ENCODE peak calls at places on chromosomes 4 and X, in four cellular contexts. J, G, E and M are unnamed samples.

GRCh38 chrX:119605398-119605738 is 856 bp downstream of the NKRF start:
- DNase-seq in J (no peak), G (no peak), E (peak; percentile 3), M (peak; percentile 51)

GRCh38 chrX:140141444-140142029 is 176.2 kb upstream of the CXorf66 start:
- DNase-seq in G (peak; percentile 48), E (peak; percentile 8), J (peak; percentile 3), M (peak; percentile 44)

GRCh38 chrX:1212532-1212931 is at the start of gene CRLF2:
- DNase-seq in G (no peak), E (no peak), J (peak; percentile 77), M (no peak)

GRCh38 chrX:151697537-151697936 is 2.3 kb downstream of the PRRG3 start:
- DNase-seq in J (no peak), E (no peak), G (no peak), M (no peak)

GRCh38 chrX:138886769-138887168 is 175.3 kb upstream of the FGF13 start:
- DNase-seq in J (no peak), G (no peak), E (peak; percentile 0), M (no peak)

GRCh38 chr4:88720749-88721428 is 23.3 kb upstream of the NAP1L5 start:
- DNase-seq in E (no peak), G (no peak), J (no peak), M (no peak)

GRCh38 chr4:36351082-36351666 is 69.8 kb downstream of the DTHD1 start:
- DNase-seq in G (peak; percentile 18), E (peak; percentile 19), J (peak; percentile 37), M (peak; percentile 18)

GRCh38 chrX:17792842-17793241 is 55.5 kb downstream of the SCML1 start:
- DNase-seq in E (no peak), G (no peak), J (no peak), M (no peak)

GRCh38 chr4:113328514-113328913 is 279.1 kb downstream of the ANK2 start:
- DNase-seq in J (no peak), E (peak; percentile 15), G (peak; percentile 36), M (peak; percentile 28)

GRCh38 chr4:163582688-163583087 is 88.2 kb downstream of the TMA16 start:
- DNase-seq in E (no peak), J (no peak), G (no peak), M (no peak)

GRCh38 chrX:17656035-17656418 is 81.3 kb upstream of the SCML1 start:
- DNase-seq in J (no peak), G (no peak), E (no peak), M (peak; percentile 56)

GRCh38 chr4:52951016-52951415 is 88.9 kb downstream of the RASL11B start:
- DNase-seq in E (no peak), J (no peak), G (no peak), M (no peak)

GRCh38 chrX:153775293-153775595 is 5.6 kb upstream of the SRPK3 start:
- DNase-seq in E (no peak), G (no peak), J (no peak), M (peak; percentile 28)

GRCh38 chrX:153777261-153778090 is 3.4 kb upstream of the SRPK3 start:
- DNase-seq in G (no peak), E (no peak), J (no peak), M (peak; percentile 37)

GRCh38 chrX:153774576-153775292 is 6.1 kb upstream of the SRPK3 start:
- DNase-seq in E (no peak), G (no peak), J (no peak), M (peak; percentile 33)

GRCh38 chrX:153776611-153777045 is 4.2 kb upstream of the SRPK3 start:
- DNase-seq in G (peak; percentile 89), E (no peak), J (no peak), M (no peak)

GRCh38 chrX:153775631-153776595 is 4.9 kb upstream of the SRPK3 start:
- DNase-seq in J (no peak), G (no peak), E (no peak), M (peak; percentile 27)
- TF ChIP-seq TAF1 in J (no peak), G (no peak), E (no peak), M (no peak)

DNA sequence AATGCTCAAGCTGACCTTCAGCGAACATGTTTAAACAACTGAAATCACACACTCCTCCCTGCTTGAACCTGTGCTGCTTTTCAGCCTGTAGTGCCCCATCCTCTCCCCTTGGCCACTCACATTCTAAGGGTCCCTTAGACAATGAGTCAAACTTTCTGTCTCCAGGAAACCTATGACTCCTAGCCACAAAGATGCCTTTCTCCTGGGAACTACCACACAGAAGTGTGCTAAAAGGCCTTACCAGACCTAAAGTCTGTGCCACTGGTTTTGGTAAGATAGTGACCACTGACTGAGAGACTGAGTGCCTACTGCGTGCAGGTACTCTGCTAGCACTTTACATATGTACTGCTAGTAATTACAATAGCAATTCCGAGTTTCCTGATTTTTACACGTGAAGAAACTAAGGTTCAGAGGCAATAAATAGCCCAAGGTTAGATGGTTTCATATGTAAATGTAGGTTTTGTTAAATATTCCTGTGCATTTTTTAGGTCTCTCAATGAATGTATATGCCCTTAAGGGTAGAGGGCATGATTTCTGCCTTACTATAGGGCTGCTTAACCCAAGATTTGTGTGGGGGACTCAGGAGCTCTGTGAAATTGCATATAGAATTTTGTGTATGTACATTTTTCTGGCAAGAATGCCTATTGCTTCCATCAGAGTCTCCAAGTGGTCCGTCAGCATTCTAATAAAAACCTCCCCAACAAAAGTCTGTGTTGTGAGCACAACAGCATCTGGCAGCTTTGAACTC is 71.1 kb downstream of the NSG1 start:
- DNase-seq in J (no peak), E (no peak), G (no peak), M (no peak)
- H3K36me3 ChIP-seq in J (peaks cover 12% of the 10 kb centered on the region), E (peaks cover 58% of the 10 kb centered on the region), G (peaks cover 35% of the 10 kb centered on the region), M (peaks cover 26% of the 10 kb centered on the region)

GRCh38 chrX:16552546-16552945 is 97.4 kb upstream of the S100G start:
- DNase-seq in J (no peak), E (no peak), G (no peak), M (no peak)
- TF ChIP-seq SMC3 in J (no peak), E (no peak), G (no peak), M (no peak)

GRCh38 chr4:170336238-170336775 is 246.6 kb upstream of the AADAT start:
- DNase-seq in E (no peak), J (peak; percentile 64), G (no peak), M (no peak)
- TF ChIP-seq TAF1 in E (no peak), J (no peak), G (no peak), M (no peak)

DNA sequence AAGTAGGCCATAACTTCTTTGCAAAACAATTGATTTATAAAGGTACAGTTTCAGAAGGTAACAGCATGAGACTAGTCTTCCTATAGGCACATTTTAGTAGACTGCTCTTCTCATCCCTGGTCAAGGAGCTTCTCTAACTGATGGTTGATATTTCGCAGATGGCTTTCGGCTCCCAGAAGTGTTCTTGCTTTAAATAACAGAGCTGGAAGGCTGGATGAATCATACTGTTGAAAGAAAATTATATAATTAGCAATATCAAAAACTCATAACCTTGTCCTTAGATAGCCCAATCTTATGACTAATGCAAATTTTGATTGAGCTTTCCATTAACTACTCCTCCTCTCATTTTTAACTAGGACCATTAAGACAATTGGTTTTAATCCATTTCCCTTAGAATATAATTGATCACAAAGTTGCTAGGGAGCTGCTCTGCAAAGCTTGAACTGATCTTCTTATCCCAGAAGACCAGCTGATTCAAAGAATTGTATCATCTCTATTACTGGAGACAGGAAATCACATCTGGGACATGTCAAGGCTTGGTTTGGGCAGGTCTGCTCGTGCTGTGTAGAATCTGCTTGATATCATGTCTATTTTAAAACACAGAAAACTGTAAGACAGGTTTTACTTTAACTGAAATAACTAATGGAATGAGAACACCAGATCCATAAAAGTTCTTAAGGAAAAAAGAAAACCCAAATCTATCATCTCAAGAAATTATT is 38.6 kb downstream of the CENPU start:
- DNase-seq in J (no peak), E (no peak), G (no peak), M (no peak)
- H3K36me3 ChIP-seq in J (no peaks in the 10 kb centered on the region), E (peaks cover 42% of the 10 kb centered on the region), G (peaks cover 60% of the 10 kb centered on the region), M (peaks cover 30% of the 10 kb centered on the region)

DNA sequence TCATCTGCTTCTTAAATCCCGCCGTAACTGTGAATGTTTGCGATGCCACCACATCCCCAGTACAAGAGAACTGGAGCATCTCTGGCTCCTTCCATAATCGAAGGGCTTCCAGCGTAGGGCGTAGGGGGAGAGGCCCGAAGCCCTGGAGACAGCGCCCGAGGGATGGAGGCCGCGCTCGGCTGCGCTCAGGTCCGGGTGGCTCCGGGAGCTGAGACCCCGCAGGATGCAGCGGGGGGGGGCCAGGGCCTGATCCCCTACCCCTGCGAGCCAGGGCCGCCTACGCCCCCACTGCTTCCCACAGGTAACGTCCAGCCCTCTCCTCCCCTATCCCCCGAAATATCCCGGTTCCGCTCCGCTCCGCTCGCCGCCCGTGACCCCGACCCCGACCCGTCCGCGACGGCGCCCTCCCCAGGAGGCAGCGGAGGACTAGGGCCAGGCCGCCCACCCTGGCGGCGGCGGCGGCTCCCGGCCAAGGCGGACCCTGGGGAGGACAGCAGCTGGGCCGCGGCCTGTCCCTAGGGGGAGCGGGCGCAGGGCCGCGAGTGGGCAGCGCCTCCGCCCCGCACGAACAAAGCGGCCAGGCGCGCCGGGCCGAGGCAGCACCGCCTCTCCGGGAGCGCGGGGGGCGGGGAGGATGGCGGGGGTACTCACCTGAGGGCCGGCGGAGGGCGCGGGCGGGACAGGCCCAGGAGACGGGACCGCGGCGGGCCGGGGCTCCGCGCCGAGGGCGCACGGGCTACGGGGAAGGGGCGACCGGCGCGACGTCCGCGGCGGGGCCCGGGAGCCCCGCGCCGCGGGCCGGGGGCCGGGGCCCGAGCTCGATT is 720 bp downstream of the WDFY3 start:
- DNase-seq in E (peak; percentile 14), G (peak; percentile 59), J (no peak), M (peak; percentile 90)
- TF ChIP-seq SMC3 in E (no peak), G (no peak), J (no peak), M (no peak)

GRCh38 chrX:34879876-34880275 is 62.7 kb upstream of the FAM47B start:
- DNase-seq in E (no peak), G (no peak), J (no peak), M (no peak)
- TF ChIP-seq TAF1 in E (no peak), G (no peak), J (no peak), M (no peak)

DNA sequence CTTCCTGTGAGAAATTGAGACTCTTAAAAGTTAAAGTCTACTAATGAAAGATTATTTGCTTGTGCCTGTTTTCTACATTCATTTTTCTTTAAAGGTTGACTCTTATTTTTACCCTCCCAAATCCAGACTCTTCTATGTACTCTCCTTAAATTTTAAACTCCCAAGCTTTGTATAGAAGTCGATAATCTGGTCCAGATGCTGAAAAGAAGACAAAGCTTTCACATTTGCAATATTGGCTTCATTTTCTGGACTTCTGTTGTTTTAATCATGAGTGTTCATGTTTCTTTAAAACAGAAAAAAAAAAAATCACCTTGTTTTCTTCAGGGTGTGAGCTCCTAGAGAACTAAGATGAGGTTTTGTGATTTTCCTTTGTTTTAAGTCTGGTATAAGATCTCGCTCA is 53.2 kb upstream of the TBC1D14 start:
- DNase-seq in E (no peak), J (no peak), G (no peak), M (no peak)
- H3K36me3 ChIP-seq in E (peaks cover 43% of the 10 kb centered on the region), J (peaks cover 5% of the 10 kb centered on the region), G (peaks cover 56% of the 10 kb centered on the region), M (peaks cover 53% of the 10 kb centered on the region)

GRCh38 chr4:33188733-33189132 is 2468.6 kb downstream of the PCDH7 start:
- DNase-seq in G (no peak), J (no peak), E (no peak), M (no peak)

GRCh38 chr4:33187035-33187434 is 2466.9 kb downstream of the PCDH7 start:
- DNase-seq in J (peak; percentile 8), E (no peak), G (no peak), M (no peak)

GRCh38 chr4:33189169-33189568 is 2469.0 kb downstream of the PCDH7 start:
- DNase-seq in E (no peak), G (no peak), J (no peak), M (no peak)

GRCh38 chr4:33184684-33185083 is 2464.5 kb downstream of the PCDH7 start:
- DNase-seq in G (no peak), J (peak; percentile 51), E (no peak), M (no peak)
- TF ChIP-seq SMC3 in G (no peak), J (no peak), E (no peak), M (no peak)